ENCODE peak calls at places on chromosomes 1 and 21, in seven cellular contexts. K is immature natural killer cell, R is NCI-H345, D is cardiac muscle cell, B is ELF-1, Q is NAMALWA, H is NCI-H774. G is an unnamed sample.

GRCh38 chr21:26112127-26112742 is 58.3 kb downstream of the APP start:
- DNase-seq in K (no peak), R (no peak), D (no peak), B (no peak), Q (no peak), H (no peak), G (no peak)

GRCh38 chr1:34946211-34946610 is 16.8 kb upstream of the DLGAP3 start:
- DNase-seq in K (no peak), R (no peak), D (no peak), B (peak; percentile 45), Q (no peak), H (no peak), G (no peak)

GRCh38 chr1:27868932-27869718 is 3.2 kb upstream of the THEMIS2 start:
- DNase-seq in K (peak; percentile 84), R (no peak), D (no peak), B (no peak), Q (peak; percentile 55), H (no peak), G (no peak)

GRCh38 chr1:159889202-159889601 is 10.8 kb downstream of the CFAP45 start:
- DNase-seq in K (no peak), R (no peak), D (no peak), B (no peak), Q (peak; percentile 26), H (no peak), G (no peak)

GRCh38 chr1:227926896-227927885 is 20.5 kb downstream of the WNT9A start:
- DNase-seq in K (no peak), R (no peak), D (no peak), B (no peak), Q (no peak), H (no peak), G (no peak)

GRCh38 chr1:150085406-150085805 is 17.8 kb downstream of the VPS45 start:
- DNase-seq in K (no peak), R (no peak), D (no peak), B (no peak), Q (no peak), H (no peak), G (no peak)

GRCh38 chr1:116377564-116378529 is 4.8 kb downstream of the ATP1A1 start:
- DNase-seq in K (no peak), R (peak; percentile 13), D (peak; percentile 38), B (no peak), Q (peak; percentile 65), H (no peak), G (peak; percentile 95)

GRCh38 chr1:38013027-38013588 is 574 bp downstream of the UTP11 start:
- DNase-seq in K (no peak), R (no peak), D (no peak), B (peak; percentile 74), Q (no peak), H (no peak), G (no peak)

GRCh38 chr1:116334868-116335649 is 38.0 kb upstream of the ATP1A1 start:
- DNase-seq in K (no peak), R (no peak), D (peak; percentile 69), B (no peak), Q (no peak), H (no peak), G (peak; percentile 75)

GRCh38 chr1:8329858-8330257 is 11.9 kb downstream of the SLC45A1 start:
- DNase-seq in K (no peak), R (no peak), D (no peak), B (no peak), Q (no peak), H (no peak), G (no peak)

GRCh38 chr1:207186503-207186902 is 82.5 kb downstream of the C4BPA start:
- DNase-seq in K (no peak), R (no peak), D (no peak), B (no peak), Q (no peak), H (no peak), G (peak; percentile 3)

GRCh38 chr1:107413951-107414350 is 273.1 kb downstream of the NTNG1 start:
- DNase-seq in K (no peak), R (no peak), D (no peak), B (no peak), Q (no peak), H (no peak), G (no peak)

GRCh38 chr1:60573726-60574409 is 500.3 kb upstream of the C1orf87 start:
- DNase-seq in K (no peak), R (no peak), D (no peak), B (no peak), Q (no peak), H (no peak), G (peak; percentile 73)

GRCh38 chr1:23553896-23554480 is 5.3 kb downstream of the ID3 start:
- DNase-seq in K (no peak), R (no peak), D (no peak), B (peak; percentile 50), Q (peak; percentile 73), H (no peak), G (peak; percentile 48)

GRCh38 chr21:29648710-29649240 is 291.0 kb downstream of the GRIK1 start:
- DNase-seq in K (no peak), R (no peak), D (no peak), B (no peak), Q (no peak), H (no peak), G (no peak)

GRCh38 chr1:236083650-236084385 is 18.9 kb upstream of the NID1 start:
- DNase-seq in K (no peak), R (no peak), D (peak; percentile 22), B (no peak), Q (no peak), H (no peak), G (no peak)

GRCh38 chr1:116934586-116935207 is 25.0 kb downstream of the PTGFRN start:
- DNase-seq in K (peak; percentile 26), R (no peak), D (no peak), B (no peak), Q (peak; percentile 38), H (no peak), G (no peak)

GRCh38 chr1:12745126-12745991 is 641 bp upstream of the CFAP107 start:
- DNase-seq in K (no peak), R (no peak), D (no peak), B (no peak), Q (no peak), H (no peak), G (no peak)

GRCh38 chr1:95440511-95440910 is 206.5 kb downstream of the RWDD3 start:
- DNase-seq in K (no peak), R (no peak), D (no peak), B (no peak), Q (no peak), H (no peak), G (no peak)

GRCh38 chr1:178389441-178389840 is 107.3 kb downstream of the CLEC20A start:
- DNase-seq in K (no peak), R (no peak), D (no peak), B (no peak), Q (no peak), H (no peak), G (peak; percentile 42)

GRCh38 chr1:31954607-31955283 is 16.6 kb upstream of the PTP4A2 start:
- DNase-seq in K (no peak), R (no peak), D (no peak), B (peak; percentile 75), Q (no peak), H (no peak), G (peak; percentile 80)

GRCh38 chr1:31843506-31843905 is 27.7 kb upstream of the SPOCD1 start:
- DNase-seq in K (no peak), R (peak; percentile 18), D (no peak), B (no peak), Q (peak; percentile 21), H (peak; percentile 16), G (no peak)

GRCh38 chr1:56469640-56470371 is 109.6 kb downstream of the PLPP3 start:
- DNase-seq in K (no peak), R (no peak), D (no peak), B (no peak), Q (no peak), H (no peak), G (peak; percentile 88)

GRCh38 chr1:228226141-228226874 is 18.5 kb downstream of the OBSCN start:
- DNase-seq in K (no peak), R (no peak), D (no peak), B (no peak), Q (no peak), H (no peak), G (no peak)

GRCh38 chr21:14866859-14867560 is 197.8 kb downstream of the NRIP1 start:
- DNase-seq in K (no peak), R (no peak), D (no peak), B (no peak), Q (no peak), H (no peak), G (no peak)

GRCh38 chr21:44872266-44872567 is 1.3 kb downstream of the PTTG1IP start:
- DNase-seq in K (no peak), R (no peak), D (no peak), B (no peak), Q (no peak), H (no peak), G (no peak)

GRCh38 chr1:150555971-150556865 is 7.0 kb downstream of the ADAMTSL4 start:
- DNase-seq in K (no peak), R (no peak), D (no peak), B (peak; percentile 69), Q (no peak), H (no peak), G (no peak)

GRCh38 chr1:93715529-93716126 is 34.0 kb upstream of the BCAR3 start:
- DNase-seq in K (no peak), R (peak; percentile 49), D (peak; percentile 49), B (no peak), Q (no peak), H (no peak), G (no peak)

GRCh38 chr1:208534604-208534907 is 290.4 kb upstream of the PLXNA2 start:
- DNase-seq in K (no peak), R (no peak), D (no peak), B (no peak), Q (no peak), H (no peak), G (no peak)

GRCh38 chr1:155607708-155608107 is 2.3 kb upstream of the MSTO1 start:
- DNase-seq in K (no peak), R (no peak), D (no peak), B (no peak), Q (peak; percentile 45), H (no peak), G (no peak)

GRCh38 chr1:17831619-17832018 is 76.5 kb downstream of the ACTL8 start:
- DNase-seq in K (no peak), R (no peak), D (peak; percentile 87), B (peak; percentile 76), Q (peak; percentile 36), H (no peak), G (peak; percentile 11)

GRCh38 chr1:226497991-226498689 is 50.4 kb upstream of the STUM start:
- DNase-seq in K (no peak), R (no peak), D (no peak), B (no peak), Q (no peak), H (no peak), G (no peak)

G was measured in lung microvascular endothelial cell.